ENCODE peak calls at places on chromosomes 3 and 15, in ten cellular contexts. M, Q, R, Z, C, P, F, V, S and K are unnamed samples. For H3K4me1 and H3K36me3, the result is how much of the 10 kb centered on the place peaks cover.

GRCh38 chr3:110810356-110810755 is 261.3 kb upstream of the NECTIN3 start:
- DNase-seq in M (peak), Q (no peak), R (no peak), Z (peak), C (no peak), P (no peak), F (no peak), V (no peak), S (peak), K (no peak)

GRCh38 chr15:60343221-60343970 is 54.4 kb downstream of the ANXA2 start:
- DNase-seq in M (peak), Q (no peak), R (no peak), Z (no peak), C (no peak), P (no peak), F (no peak), V (no peak), S (no peak), K (no peak)

GRCh38 chr3:2024713-2025112 is 74.0 kb upstream of the CNTN4 start:
- DNase-seq in M (no peak), Q (no peak), R (peak), Z (no peak), C (no peak), P (no peak), F (no peak), V (no peak), S (no peak), K (no peak)

GRCh38 chr15:66221126-66221525 is 32.4 kb downstream of the MEGF11 start:
- DNase-seq in M (no peak), Q (no peak), R (no peak), Z (peak), C (no peak), P (no peak), F (no peak), V (no peak), S (no peak), K (no peak)

GRCh38 chr15:88681610-88682221 is 42.9 kb downstream of the ISG20 start:
- DNase-seq in M (no peak), Q (peak), R (no peak), Z (no peak), C (no peak), P (no peak), F (no peak), V (no peak), S (no peak), K (no peak)

GRCh38 chr3:16102905-16103364 is 71.5 kb upstream of the GALNT15 start:
- DNase-seq in M (peak), Q (no peak), R (no peak), Z (peak), C (no peak), P (no peak), F (no peak), V (no peak), S (peak), K (no peak)

GRCh38 chr3:178583963-178584575 is 47.8 kb downstream of the KCNMB2 start:
- DNase-seq in M (no peak), Q (no peak), R (no peak), Z (no peak), C (no peak), P (no peak), F (no peak), V (no peak), S (no peak), K (no peak)

GRCh38 chr3:42661593-42662022 is 8.1 kb downstream of the ZBTB47 start:
- DNase-seq in M (no peak), Q (no peak), R (no peak), Z (no peak), C (no peak), P (no peak), F (no peak), V (no peak), S (no peak), K (no peak)

GRCh38 chr3:9193633-9194032 is 55.8 kb downstream of the SRGAP3 start:
- DNase-seq in M (no peak), Q (no peak), R (no peak), Z (no peak), C (no peak), P (no peak), F (no peak), V (no peak), S (no peak), K (no peak)

GRCh38 chr3:197258168-197258755 is 40.1 kb downstream of the DLG1 start:
- DNase-seq in M (peak), Q (no peak), R (no peak), Z (no peak), C (no peak), P (no peak), F (no peak), V (no peak), S (no peak), K (no peak)

GRCh38 chr3:197257711-197258110 is 40.7 kb downstream of the DLG1 start:
- DNase-seq in M (no peak), Q (no peak), R (no peak), Z (no peak), C (no peak), P (no peak), F (no peak), V (no peak), S (no peak), K (no peak)

GRCh38 chr3:197261164-197261509 is 37.3 kb downstream of the DLG1 start:
- DNase-seq in M (no peak), Q (no peak), R (no peak), Z (no peak), C (no peak), P (no peak), F (no peak), V (no peak), S (no peak), K (no peak)

GRCh38 chr3:197259096-197259495 is 39.3 kb downstream of the DLG1 start:
- DNase-seq in M (no peak), Q (no peak), R (no peak), Z (no peak), C (no peak), P (no peak), F (no peak), V (no peak), S (no peak), K (no peak)

DNA sequence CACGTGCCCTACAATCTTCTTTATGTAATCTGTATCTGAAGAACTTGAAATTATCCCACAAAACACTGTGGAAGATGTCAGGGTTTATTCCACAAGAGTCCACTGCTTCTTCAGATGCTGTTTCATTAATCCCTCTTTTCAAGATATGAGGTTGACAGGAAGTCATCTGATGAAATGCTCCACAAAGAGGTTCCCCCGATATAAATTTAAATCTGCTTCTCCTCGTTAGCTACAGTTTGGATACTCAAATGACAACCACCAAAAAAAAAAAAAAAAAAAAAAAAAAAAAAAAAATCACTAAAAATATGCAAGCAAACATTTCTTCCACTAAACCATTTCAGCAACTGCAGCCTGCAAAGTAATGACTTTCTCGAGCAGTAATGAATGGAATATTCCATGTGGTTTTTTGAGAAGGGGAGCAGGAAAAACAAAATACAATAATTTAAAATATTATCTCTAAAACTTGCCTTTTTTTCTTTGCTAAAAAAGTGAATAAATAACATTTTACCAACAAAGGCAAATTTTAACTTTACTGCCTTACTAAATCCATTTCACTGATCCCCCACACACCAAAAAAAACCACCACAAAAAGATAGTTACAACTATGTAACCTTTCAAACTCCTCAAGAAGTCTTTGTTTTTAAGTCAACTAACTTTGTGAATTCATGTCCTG is 37.8 kb downstream of the DLG1 start:
- DNase-seq in M (no peak), Q (no peak), R (no peak), Z (no peak), C (no peak), P (no peak), F (no peak), V (no peak), S (no peak), K (no peak)
- H3K4me3 ChIP-seq in M (no peak), Q (no peak), R (no peak), Z (no peak), C (no peak), P (no peak), F (no peak), V (no peak), S (no peak), K (no peak)

GRCh38 chr3:125143538-125143937 is 69.0 kb downstream of the SLC12A8 start:
- DNase-seq in M (no peak), Q (no peak), R (no peak), Z (peak), C (no peak), P (no peak), F (no peak), V (no peak), S (no peak), K (no peak)
- H3K4me1 ChIP-seq in M (under half), Q (under half), R (under half), Z (under half), C (under half), P (under half), F (under half), V (under half), S (under half), K (under half)

GRCh38 chr3:52085883-52086282 is 29.5 kb upstream of the DUSP7 start:
- DNase-seq in M (no peak), Q (no peak), R (no peak), Z (no peak), C (no peak), P (no peak), F (no peak), V (no peak), S (no peak), K (no peak)

GRCh38 chr3:52086461-52086860 is 30.1 kb upstream of the DUSP7 start:
- DNase-seq in M (no peak), Q (no peak), R (no peak), Z (no peak), C (no peak), P (no peak), F (no peak), V (no peak), S (no peak), K (no peak)

GRCh38 chr3:52084216-52084945 is 28.0 kb upstream of the DUSP7 start:
- DNase-seq in M (no peak), Q (no peak), R (no peak), Z (no peak), C (no peak), P (no peak), F (no peak), V (no peak), S (no peak), K (no peak)

GRCh38 chr3:52083556-52084087 is 27.3 kb upstream of the DUSP7 start:
- DNase-seq in M (no peak), Q (no peak), R (no peak), Z (no peak), C (no peak), P (no peak), F (no peak), V (no peak), S (no peak), K (no peak)

DNA sequence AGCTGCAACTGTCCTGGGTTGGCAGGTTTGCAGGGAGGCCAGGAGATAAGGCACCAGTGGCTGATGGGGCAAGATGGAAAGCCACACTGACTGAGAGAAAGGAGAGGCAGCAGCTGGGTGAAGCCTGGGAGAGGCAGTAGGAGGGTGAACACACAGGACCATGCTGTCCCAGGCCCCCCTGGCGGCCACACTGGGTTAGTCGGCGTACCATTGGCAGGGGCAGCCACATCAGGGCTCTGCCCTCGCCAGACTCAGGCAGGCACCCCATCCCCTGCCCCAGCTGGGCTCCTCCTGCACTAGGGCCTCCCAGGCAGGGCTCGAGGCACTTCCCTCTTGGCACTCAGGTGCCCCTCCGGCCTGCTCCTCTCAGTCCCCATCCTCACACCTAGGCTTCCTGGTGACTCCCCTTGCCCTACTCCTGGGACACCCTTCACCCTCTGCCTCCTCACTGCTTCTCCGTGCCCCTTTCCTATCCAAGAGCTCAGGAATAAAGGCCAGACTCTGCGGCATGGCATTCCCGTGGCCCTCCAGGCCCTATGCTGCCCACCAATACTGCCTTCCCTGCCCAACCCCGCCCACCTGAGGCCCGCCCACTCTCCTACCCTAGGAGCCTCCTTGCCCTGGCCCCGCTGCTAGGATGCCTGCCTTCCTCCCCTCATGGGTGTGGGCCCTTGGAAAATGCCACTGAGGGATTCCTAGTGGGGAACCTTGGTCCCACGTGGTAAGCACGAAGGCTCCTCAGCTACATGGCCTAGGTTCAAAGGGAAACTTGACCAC is 28.8 kb upstream of the DUSP7 start:
- DNase-seq in M (no peak), Q (no peak), R (no peak), Z (no peak), C (no peak), P (no peak), F (no peak), V (peak), S (no peak), K (no peak)
- H3K36me3 ChIP-seq in M (under half), Q (under half), R (under half), Z (under half), C (under half), P (under half), F (under half), V (under half), S (under half), K (under half)

DNA sequence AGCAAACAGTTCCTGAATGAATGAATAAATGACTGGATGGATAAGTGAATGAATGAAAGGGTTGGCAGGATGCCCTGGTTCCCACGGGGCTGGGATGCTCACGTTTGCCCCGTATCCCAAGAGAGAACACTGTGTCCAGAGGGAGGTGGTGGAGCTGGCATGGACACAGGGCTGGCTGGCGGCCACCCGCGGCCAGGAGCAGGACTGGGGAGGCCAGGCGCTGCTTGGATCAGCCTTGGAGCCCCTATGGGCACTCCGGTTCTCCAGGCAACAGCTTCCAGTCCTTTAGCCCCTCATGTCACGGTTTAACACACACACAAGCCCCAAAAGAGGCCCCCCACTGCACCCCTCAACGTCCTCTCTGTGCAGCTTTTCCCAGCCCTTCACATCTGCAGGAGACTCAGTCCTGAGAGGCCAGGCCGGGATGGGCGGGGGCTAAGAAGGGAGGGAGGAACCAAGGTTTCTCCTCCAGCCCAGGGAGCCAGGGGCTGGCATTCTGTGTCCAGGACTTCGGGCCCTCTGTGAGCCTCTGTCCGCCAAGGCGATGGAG is 86.0 kb upstream of the ALDH1L1 start:
- DNase-seq in M (peak), Q (no peak), R (no peak), Z (peak), C (no peak), P (peak), F (peak), V (peak), S (peak), K (no peak)
- H3K4me3 ChIP-seq in M (no peak), Q (no peak), R (no peak), Z (no peak), C (no peak), P (no peak), F (no peak), V (peak), S (no peak), K (no peak)

GRCh38 chr3:45591547-45591912 is 3.0 kb upstream of the LIMD1 start:
- DNase-seq in M (no peak), Q (no peak), R (no peak), Z (no peak), C (no peak), P (no peak), F (no peak), V (no peak), S (no peak), K (no peak)
- H3K4me1 ChIP-seq in M (under half), Q (under half), R (under half), Z (under half), C (under half), P (under half), F (under half), V (under half), S (under half), K (under half)